ENCODE peak calls at places on chromosomes 11 and 22, in five cellular contexts. S is transverse colon, I is Panc1, B is suprapubic skin, F is endothelial cell of umbilical vein. J is an unnamed sample.

GRCh38 chr11:109508185-109508584 is 86.2 kb downstream of the C11orf87 start:
- DNase-seq in S (no peak), I (no peak), B (no peak), F (no peak), J (no peak)

GRCh38 chr11:36394056-36394455 is 98.0 kb downstream of the PRR5L start:
- DNase-seq in S (no peak), I (no peak), B (no peak), F (no peak), J (no peak)

GRCh38 chr11:11243790-11244469 is 109.1 kb downstream of the CSNK2A3 start:
- DNase-seq in S (no peak), I (no peak), B (no peak), F (peak; percentile 34), J (no peak)

GRCh38 chr11:2459796-2460531 is 15.2 kb downstream of the KCNQ1 start:
- DNase-seq in S (peak; percentile 69), I (no peak), B (no peak), F (no peak), J (no peak)

GRCh38 chr22:41862530-41863266 is 29.8 kb downstream of the SREBF2 start:
- DNase-seq in S (no peak), I (no peak), B (no peak), F (no peak), J (no peak)

GRCh38 chr22:20165913-20166312 is 15.1 kb upstream of the CCDC188 start:
- DNase-seq in S (no peak), I (no peak), B (no peak), F (no peak), J (no peak)

GRCh38 chr11:76790251-76790650 is 7.1 kb downstream of the TSKU start:
- DNase-seq in S (peak; percentile 5), I (no peak), B (peak; percentile 65), F (no peak), J (no peak)

GRCh38 chr22:35465109-35465701 is 65.3 kb downstream of the MCM5 start:
- DNase-seq in S (peak; percentile 34), I (no peak), B (no peak), F (no peak), J (no peak)

GRCh38 chr22:42074153-42074750 is at the start of gene PHETA2:
- DNase-seq in S (peak; percentile 63), I (no peak), B (peak; percentile 82), F (peak; percentile 49), J (no peak)

GRCh38 chr11:35511666-35512065 is 13.8 kb downstream of the PAMR1 start:
- DNase-seq in S (no peak), I (no peak), B (no peak), F (no peak), J (no peak)

GRCh38 chr11:68338041-68338800 is 25.8 kb downstream of the LRP5 start:
- DNase-seq in S (no peak), I (no peak), B (no peak), F (no peak), J (no peak)

GRCh38 chr22:20062766-20063083 is 17.3 kb upstream of the DGCR8 start:
- DNase-seq in S (no peak), I (no peak), B (no peak), F (no peak), J (no peak)

GRCh38 chr11:117985953-117986887 is at the start of gene IL10RA:
- DNase-seq in S (peak; percentile 90), I (no peak), B (no peak), F (peak; percentile 78), J (no peak)

GRCh38 chr11:105144887-105145286 is 5.3 kb upstream of the CARD18 start:
- DNase-seq in S (no peak), I (peak; percentile 62), B (no peak), F (peak; percentile 36), J (no peak)

GRCh38 chr11:134048028-134048427 is 20.8 kb upstream of the JAM3 start:
- DNase-seq in S (no peak), I (no peak), B (no peak), F (no peak), J (no peak)

GRCh38 chr11:43676933-43677332 is 3.6 kb upstream of the HSD17B12 start:
- DNase-seq in S (no peak), I (no peak), B (no peak), F (no peak), J (no peak)

GRCh38 chr22:29454186-29454745 is 15.9 kb downstream of the RFPL1 start:
- DNase-seq in S (no peak), I (no peak), B (no peak), F (no peak), J (no peak)

GRCh38 chr11:67615455-67616430 is 9.0 kb downstream of the NDUFV1 start:
- DNase-seq in S (peak; percentile 55), I (no peak), B (peak; percentile 78), F (no peak), J (no peak)

GRCh38 chr22:20014526-20015186 is 2.0 kb downstream of the ARVCF start:
- DNase-seq in S (no peak), I (no peak), B (no peak), F (no peak), J (no peak)

GRCh38 chr11:41461057-41461681 is 1.7 kb upstream of the LRRC4C start:
- DNase-seq in S (no peak), I (peak; percentile 5), B (no peak), F (peak; percentile 16), J (no peak)

GRCh38 chr22:36143066-36143815 is 17.3 kb downstream of the APOL3 start:
- DNase-seq in S (no peak), I (no peak), B (no peak), F (no peak), J (no peak)

GRCh38 chr11:134224710-134225662 is 515 bp downstream of the VPS26B start:
- DNase-seq in S (peak; percentile 50), I (no peak), B (peak; percentile 90), F (peak; percentile 25), J (no peak)

GRCh38 chr11:29452131-29452530 is 564.7 kb downstream of the KCNA4 start:
- DNase-seq in S (no peak), I (no peak), B (no peak), F (peak; percentile 94), J (no peak)

GRCh38 chr11:111349191-111349695 is 29.8 kb downstream of the POU2AF1 start:
- DNase-seq in S (no peak), I (no peak), B (no peak), F (no peak), J (no peak)

GRCh38 chr11:65884716-65885092 is 3.6 kb downstream of the FIBP start:
- DNase-seq in S (peak; percentile 83), I (no peak), B (no peak), F (peak; percentile 78), J (no peak)

GRCh38 chr11:57324154-57324885 is 432 bp downstream of the TNKS1BP1 start:
- DNase-seq in S (peak; percentile 49), I (no peak), B (no peak), F (peak; percentile 51), J (no peak)

GRCh38 chr11:47184711-47185304 is 1.4 kb downstream of the PACSIN3 start:
- DNase-seq in S (no peak), I (no peak), B (no peak), F (no peak), J (no peak)

DNA sequence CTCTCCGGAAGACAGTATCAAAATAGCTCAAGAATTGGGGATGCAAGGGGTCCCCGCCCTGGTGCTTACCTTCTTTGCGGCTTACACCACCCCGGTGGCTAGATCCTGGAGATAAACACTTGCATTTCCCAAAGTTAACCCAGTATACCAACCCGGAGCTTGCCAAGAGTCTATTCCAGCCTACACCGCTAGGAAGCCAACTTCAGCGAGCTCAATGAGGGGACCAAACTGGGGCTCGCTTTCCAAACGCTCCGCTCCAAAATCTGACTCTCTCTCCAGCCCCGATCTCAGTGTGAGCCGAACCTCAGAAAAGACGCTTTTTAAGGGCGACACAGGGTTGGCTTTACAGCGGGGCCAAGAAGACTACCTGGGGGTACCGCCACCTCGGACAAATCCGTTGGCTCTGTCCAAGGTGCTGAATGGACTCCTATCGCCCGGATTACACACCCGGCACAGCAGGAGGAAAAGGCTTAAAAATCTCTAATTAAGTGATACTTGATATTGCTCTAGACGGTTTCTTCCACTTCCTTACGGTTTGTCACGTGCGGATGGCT is 20.1 kb upstream of the BDNF start:
- DNase-seq in S (peak; percentile 21), I (no peak), B (no peak), F (peak; percentile 52), J (no peak)
- TF ChIP-seq CTCF in S (no peak), I (no peak), B (no peak), F (peak; percentile 20), J (no peak)

DNA sequence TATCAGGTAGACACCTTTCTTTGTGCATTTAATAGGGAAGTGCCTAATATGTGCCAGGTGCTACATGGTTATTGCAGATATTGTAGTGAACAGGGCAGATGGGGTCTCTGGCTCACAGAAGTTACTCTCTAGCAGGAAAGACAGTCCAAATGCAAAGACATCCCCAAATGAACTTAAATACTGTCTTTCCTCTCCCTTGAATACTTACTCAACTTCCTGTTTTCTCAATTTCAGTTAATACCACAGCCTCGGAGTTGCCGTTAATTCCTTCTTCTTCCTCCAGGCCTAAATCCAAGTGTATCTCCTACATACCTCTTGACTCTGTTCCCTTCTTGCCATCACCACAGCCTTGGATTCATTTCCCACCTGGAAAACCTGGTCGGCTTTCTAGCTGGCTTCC is 134.3 kb upstream of the SESN3 start:
- DNase-seq in S (no peak), I (no peak), B (no peak), F (no peak), J (no peak)
- TF ChIP-seq POLR2AphosphoS5 in S (no peak), I (no peak), B (no peak), F (no peak), J (no peak)

GRCh38 chr11:13183094-13183825 is 94.3 kb upstream of the BMAL1 start:
- DNase-seq in S (no peak), I (peak; percentile 24), B (no peak), F (peak; percentile 56), J (no peak)
- TF ChIP-seq CTCF in S (peak; percentile 35), I (peak; percentile 52), B (peak; percentile 20), F (peak; percentile 46), J (peak; percentile 2)

GRCh38 chr22:39010946-39011625 is 3.0 kb upstream of the APOBEC3C start:
- DNase-seq in S (no peak), I (no peak), B (no peak), F (no peak), J (no peak)

GRCh38 chr22:39016592-39016991 is 2.5 kb downstream of the APOBEC3C start:
- DNase-seq in S (no peak), I (no peak), B (no peak), F (no peak), J (no peak)

GRCh38 chr22:39017596-39018365 is 3.1 kb upstream of the APOBEC3D start:
- DNase-seq in S (no peak), I (no peak), B (no peak), F (no peak), J (no peak)

GRCh38 chr22:39012525-39013516 is 1.2 kb upstream of the APOBEC3C start:
- DNase-seq in S (no peak), I (no peak), B (no peak), F (no peak), J (no peak)

GRCh38 chr22:39013923-39014722 is at the start of gene APOBEC3C:
- DNase-seq in S (peak; percentile 87), I (no peak), B (peak; percentile 85), F (peak; percentile 30), J (peak; percentile 93)
- TF ChIP-seq POLR2AphosphoS5 in S (peak; percentile 74), I (no peak), B (no peak), F (no peak), J (peak; percentile 56)

GRCh38 chr22:44335903-44336803 is 23.4 kb upstream of the SHISAL1 start:
- DNase-seq in S (no peak), I (no peak), B (no peak), F (no peak), J (no peak)
- TF ChIP-seq CTCF in S (no peak), I (no peak), B (no peak), F (no peak), J (no peak)

J was measured in vagina.